ENCODE peak calls at places on chromosomes 13 and 19, in six cellular contexts. H is astrocyte, S is left lung, W is A673, X is activated B cell treated with CpG ODN at 0.5 μM for 24 hours, Z is GM13977. P is an unnamed sample.
A peak's percentile ranks its signal among the peaks of the same experiment; 100 is the strongest.

GRCh38 chr13:40518481-40518882 is 148.0 kb downstream of the FOXO1 start:
- DNase-seq in W (no peak), Z (no peak), X (no peak), S (no peak), H (peak; percentile 54), P (peak; percentile 47)

GRCh38 chr19:12838182-12838890 is at the start of gene MAST1:
- DNase-seq in H (no peak), W (peak; percentile 78), Z (peak; percentile 93), S (no peak), X (no peak), P (peak; percentile 86)

GRCh38 chr13:23510544-23510916 is 59.7 kb upstream of the TNFRSF19 start:
- DNase-seq in Z (no peak), H (no peak), W (no peak), S (no peak), X (no peak), P (no peak)

GRCh38 chr19:51365211-51366049 is 758 bp downstream of the ETFB start:
- DNase-seq in H (peak; percentile 42), W (peak; percentile 31), S (no peak), Z (no peak), X (peak; percentile 41), P (no peak)

GRCh38 chr13:105612541-105612940 is 922.9 kb downstream of the EFNB2 start:
- DNase-seq in Z (no peak), X (no peak), H (peak; percentile 66), S (no peak), W (no peak), P (no peak)

GRCh38 chr19:47865166-47865565 is 6.1 kb downstream of the TPRX2 start:
- DNase-seq in Z (no peak), W (no peak), S (no peak), H (no peak), X (no peak), P (no peak)

GRCh38 chr13:36275190-36276002 is 22.2 kb downstream of the CCDC169 start:
- DNase-seq in Z (no peak), H (peak; percentile 81), W (peak; percentile 79), S (no peak), X (no peak), P (no peak)

GRCh38 chr19:17777840-17778620 is 16.9 kb upstream of the B3GNT3 start:
- DNase-seq in S (peak; percentile 82), X (peak; percentile 49), H (no peak), W (peak; percentile 59), Z (peak; percentile 58), P (peak; percentile 69)

GRCh38 chr19:47729468-47729798 is 15.9 kb upstream of the NOP53 start:
- DNase-seq in X (no peak), S (peak; percentile 83), Z (no peak), W (no peak), H (peak; percentile 88), P (no peak)

GRCh38 chr13:40406405-40407138 is 259.9 kb downstream of the FOXO1 start:
- DNase-seq in S (no peak), W (no peak), X (no peak), Z (no peak), H (peak; percentile 81), P (no peak)

GRCh38 chr19:5968431-5969373 is 9.2 kb downstream of the RANBP3 start:
- DNase-seq in Z (no peak), X (no peak), S (peak; percentile 74), W (no peak), H (peak; percentile 25), P (no peak)

GRCh38 chr19:51548891-51549305 is 17.4 kb upstream of the SIGLEC6 start:
- DNase-seq in X (no peak), S (no peak), W (no peak), H (no peak), Z (no peak), P (no peak)

GRCh38 chr13:113474179-113474578 is 16.3 kb downstream of the DCUN1D2 start:
- DNase-seq in Z (no peak), X (no peak), H (no peak), S (no peak), W (peak; percentile 28), P (no peak)

GRCh38 chr13:112885782-112886268 is 83.2 kb upstream of the MCF2L start:
- DNase-seq in S (peak; percentile 78), X (no peak), W (no peak), Z (no peak), H (peak; percentile 82), P (no peak)

GRCh38 chr13:24127116-24127631 is 33.3 kb upstream of the SPATA13 start:
- DNase-seq in X (no peak), W (peak; percentile 32), Z (peak; percentile 34), S (peak; percentile 38), H (no peak), P (peak; percentile 46)

GRCh38 chr13:75135325-75135825 is 346.6 kb downstream of the TBC1D4 start:
- DNase-seq in X (no peak), S (no peak), W (peak; percentile 9), H (peak; percentile 99), Z (no peak), P (no peak)

GRCh38 chr19:58581227-58582141 is 8.3 kb upstream of the MZF1 start:
- DNase-seq in X (peak; percentile 73), H (peak; percentile 54), S (peak; percentile 89), Z (peak; percentile 89), W (peak; percentile 85), P (peak; percentile 90)

GRCh38 chr19:32067686-32068085 is 277.7 kb upstream of the ZNF507 start:
- DNase-seq in S (no peak), Z (no peak), X (no peak), H (no peak), W (no peak), P (no peak)

GRCh38 chr13:69970521-69970920 is 137.1 kb upstream of the ATXN8OS start:
- DNase-seq in W (peak; percentile 23), X (no peak), H (peak; percentile 5), S (no peak), Z (no peak), P (no peak)

GRCh38 chr13:93687261-93687660 is 460.7 kb downstream of the GPC6 start:
- DNase-seq in X (no peak), S (no peak), H (peak; percentile 36), W (no peak), Z (no peak), P (no peak)

GRCh38 chr13:79525458-79525857 is 44.5 kb downstream of the NDFIP2 start:
- DNase-seq in S (no peak), W (no peak), H (no peak), Z (no peak), X (no peak), P (no peak)

GRCh38 chr13:82447452-82448030 is 1434.7 kb downstream of the SLITRK1 start:
- DNase-seq in Z (no peak), H (no peak), W (no peak), S (no peak), X (no peak), P (no peak)

GRCh38 chr19:51550848-51551672 is 19.6 kb upstream of the SIGLEC6 start:
- DNase-seq in Z (no peak), W (no peak), S (no peak), X (no peak), H (no peak), P (no peak)

GRCh38 chr13:35720690-35721554 is 244.4 kb upstream of the MAB21L1 start:
- DNase-seq in W (peak; percentile 74), Z (peak; percentile 42), H (no peak), S (no peak), X (no peak), P (peak; percentile 65)

GRCh38 chr19:1147934-1148549 is 26.0 kb downstream of the SBNO2 start:
- DNase-seq in X (no peak), W (no peak), H (no peak), Z (no peak), S (no peak), P (no peak)

GRCh38 chr19:50639121-50640112 is at the start of gene SYT3:
- DNase-seq in X (peak; percentile 21), Z (peak; percentile 85), S (no peak), W (peak; percentile 81), H (no peak), P (peak; percentile 56)

GRCh38 chr19:33832633-33833032 is 36.0 kb downstream of the KCTD15 start:
- DNase-seq in W (no peak), Z (no peak), X (no peak), H (no peak), S (no peak), P (no peak)

GRCh38 chr13:50845211-50845610 is 1.7 kb upstream of the DLEU7 start:
- DNase-seq in S (no peak), H (peak; percentile 13), Z (no peak), W (no peak), X (no peak), P (no peak)

GRCh38 chr19:8036438-8037099 is 16.0 kb upstream of the CCL25 start:
- DNase-seq in X (no peak), Z (no peak), S (no peak), W (no peak), H (no peak), P (no peak)

GRCh38 chr13:113880651-113881611 is 17.1 kb upstream of the GAS6 start:
- DNase-seq in H (no peak), S (no peak), W (no peak), Z (peak; percentile 13), X (no peak), P (no peak)

GRCh38 chr19:30596268-30596667 is 224.1 kb downstream of the ZNF536 start:
- DNase-seq in S (no peak), Z (no peak), X (no peak), W (no peak), H (no peak), P (no peak)

GRCh38 chr19:35403116-35403760 is 32.4 kb downstream of the GPR42 start:
- DNase-seq in Z (no peak), S (no peak), H (no peak), W (no peak), X (no peak), P (no peak)

GRCh38 chr13:79799049-79799448 is 318.1 kb downstream of the NDFIP2 start:
- DNase-seq in Z (no peak), W (peak; percentile 71), S (no peak), H (no peak), X (no peak), P (no peak)

GRCh38 chr19:15161028-15161984 is 39.5 kb downstream of the NOTCH3 start:
- DNase-seq in X (no peak), W (peak; percentile 56), Z (peak; percentile 76), S (no peak), H (no peak), P (peak; percentile 70)
- TF ChIP-seq CTCF in X (no peak), W (peak; percentile 58), Z (peak; percentile 60), S (no peak), H (no peak), P (peak; percentile 68)

GRCh38 chr19:10228925-10229324 is 2.2 kb downstream of the S1PR2 start:
- DNase-seq in Z (peak; percentile 75), S (no peak), X (no peak), W (peak; percentile 61), H (no peak), P (peak; percentile 62)
- TF ChIP-seq CTCF in Z (peak; percentile 61), S (peak; percentile 63), X (no peak), W (peak; percentile 50), H (peak; percentile 23), P (peak; percentile 62)

DNA sequence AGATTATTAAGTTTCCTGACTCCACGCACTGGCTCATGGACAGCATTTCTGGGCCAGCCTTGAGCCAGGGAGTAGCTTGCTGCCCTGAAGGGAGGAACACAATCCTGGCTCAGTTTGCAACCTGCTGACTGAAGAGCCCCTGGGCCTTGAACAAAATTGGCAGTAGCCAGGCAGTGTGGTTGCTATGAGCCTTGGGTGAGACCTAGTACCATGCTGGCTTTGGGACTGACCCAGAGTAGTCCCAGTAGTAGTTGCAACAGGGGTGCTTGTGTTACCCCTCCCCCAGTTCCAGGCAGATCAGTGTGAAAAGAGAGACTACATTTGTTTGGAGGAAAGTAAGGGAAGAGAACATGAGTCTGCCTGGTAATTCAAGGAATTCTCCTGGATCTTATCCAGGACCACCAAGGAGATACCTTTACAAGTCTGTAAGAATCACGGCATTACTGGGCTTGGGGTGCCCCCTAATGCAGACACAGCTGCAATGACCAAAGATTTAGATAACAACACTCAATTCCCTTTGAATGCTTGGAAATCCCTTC is 22.0 kb downstream of the ITGBL1 start:
- DNase-seq in X (no peak), S (no peak), W (peak; percentile 60), Z (no peak), H (peak; percentile 90), P (no peak)
- TF ChIP-seq CTCF in X (no peak), S (no peak), W (peak; percentile 57), Z (no peak), H (peak; percentile 69), P (peak; percentile 21)

GRCh38 chr19:40689339-40690049 is 957 bp downstream of the NUMBL start:
- DNase-seq in X (peak; percentile 39), Z (no peak), S (peak; percentile 46), H (peak; percentile 18), W (peak; percentile 27), P (no peak)
- TF ChIP-seq CTCF in X (no peak), Z (no peak), S (no peak), H (no peak), W (no peak), P (no peak)